ENCODE peak calls at places on chromosomes 6 and 20, in ten cellular contexts. One of them, this sample, is unnamed.

GRCh38 chr6:78942451-78942850 is 75.1 kb downstream of the IRAK1BP1 start:
- DNase-seq in epithelial cell of esophagus: peak
- DNase-seq in spleen: no peak
- DNase-seq in body of pancreas: no peak
- DNase-seq in pancreas: no peak
- DNase-seq in omental fat pad: no peak
- DNase-seq in thoracic aorta: no peak
- DNase-seq in gastrocnemius medialis: no peak
- DNase-seq in tibial artery: no peak
- DNase-seq in uterus: no peak
- DNase-seq in this sample: no peak

GRCh38 chr6:159831373-159831679 is 31.2 kb downstream of the PNLDC1 start:
- DNase-seq in epithelial cell of esophagus: no peak
- DNase-seq in spleen: no peak
- DNase-seq in body of pancreas: peak
- DNase-seq in pancreas: peak
- DNase-seq in omental fat pad: no peak
- DNase-seq in thoracic aorta: no peak
- DNase-seq in gastrocnemius medialis: no peak
- DNase-seq in tibial artery: no peak
- DNase-seq in uterus: no peak
- DNase-seq in this sample: no peak

GRCh38 chr6:146582857-146583256 is 15.9 kb upstream of the ADGB start:
- DNase-seq in epithelial cell of esophagus: peak
- DNase-seq in spleen: no peak
- DNase-seq in body of pancreas: peak
- DNase-seq in pancreas: no peak
- DNase-seq in omental fat pad: no peak
- DNase-seq in thoracic aorta: no peak
- DNase-seq in gastrocnemius medialis: peak
- DNase-seq in tibial artery: peak
- DNase-seq in uterus: no peak
- DNase-seq in this sample: no peak

GRCh38 chr6:40909811-40910210 is 129.2 kb downstream of the UNC5CL start:
- DNase-seq in epithelial cell of esophagus: peak
- DNase-seq in spleen: no peak
- DNase-seq in body of pancreas: no peak
- DNase-seq in pancreas: no peak
- DNase-seq in omental fat pad: no peak
- DNase-seq in thoracic aorta: no peak
- DNase-seq in gastrocnemius medialis: no peak
- DNase-seq in tibial artery: no peak
- DNase-seq in uterus: no peak
- DNase-seq in this sample: no peak

GRCh38 chr6:4133941-4134838 is 1.2 kb downstream of the ECI2 start:
- DNase-seq in epithelial cell of esophagus: peak
- DNase-seq in spleen: peak
- DNase-seq in body of pancreas: peak
- DNase-seq in pancreas: peak
- DNase-seq in omental fat pad: no peak
- DNase-seq in thoracic aorta: no peak
- DNase-seq in gastrocnemius medialis: peak
- DNase-seq in tibial artery: peak
- DNase-seq in uterus: no peak
- DNase-seq in this sample: no peak

GRCh38 chr20:23048283-23049200 is 930 bp downstream of the THBD start:
- DNase-seq in epithelial cell of esophagus: peak
- DNase-seq in spleen: peak
- DNase-seq in body of pancreas: peak
- DNase-seq in pancreas: peak
- DNase-seq in omental fat pad: no peak
- DNase-seq in thoracic aorta: no peak
- DNase-seq in gastrocnemius medialis: peak
- DNase-seq in tibial artery: peak
- DNase-seq in uterus: peak
- DNase-seq in this sample: no peak

GRCh38 chr6:797479-798077 is 104.6 kb upstream of the EXOC2 start:
- DNase-seq in epithelial cell of esophagus: peak
- DNase-seq in spleen: no peak
- DNase-seq in body of pancreas: peak
- DNase-seq in pancreas: peak
- DNase-seq in omental fat pad: no peak
- DNase-seq in thoracic aorta: no peak
- DNase-seq in gastrocnemius medialis: no peak
- DNase-seq in tibial artery: no peak
- DNase-seq in uterus: no peak
- DNase-seq in this sample: peak

GRCh38 chr20:24698189-24698588 is 228.8 kb downstream of the SYNDIG1 start:
- DNase-seq in epithelial cell of esophagus: no peak
- DNase-seq in spleen: no peak
- DNase-seq in body of pancreas: no peak
- DNase-seq in pancreas: no peak
- DNase-seq in omental fat pad: no peak
- DNase-seq in thoracic aorta: no peak
- DNase-seq in gastrocnemius medialis: no peak
- DNase-seq in tibial artery: no peak
- DNase-seq in uterus: no peak
- DNase-seq in this sample: no peak

GRCh38 chr6:23040899-23041298 is 471.5 kb downstream of the HDGFL1 start:
- DNase-seq in epithelial cell of esophagus: no peak
- DNase-seq in spleen: no peak
- DNase-seq in body of pancreas: no peak
- DNase-seq in pancreas: no peak
- DNase-seq in omental fat pad: no peak
- DNase-seq in thoracic aorta: no peak
- DNase-seq in gastrocnemius medialis: no peak
- DNase-seq in tibial artery: no peak
- DNase-seq in uterus: no peak
- DNase-seq in this sample: no peak

GRCh38 chr6:41182069-41183034 is 18.6 kb downstream of the TREML2 start:
- DNase-seq in epithelial cell of esophagus: peak
- DNase-seq in spleen: no peak
- DNase-seq in body of pancreas: peak
- DNase-seq in pancreas: peak
- DNase-seq in omental fat pad: no peak
- DNase-seq in thoracic aorta: no peak
- DNase-seq in gastrocnemius medialis: peak
- DNase-seq in tibial artery: peak
- DNase-seq in uterus: no peak
- DNase-seq in this sample: no peak

GRCh38 chr20:63290136-63290676 is 2.8 kb upstream of the COL20A1 start:
- DNase-seq in epithelial cell of esophagus: no peak
- DNase-seq in spleen: no peak
- DNase-seq in body of pancreas: no peak
- DNase-seq in pancreas: no peak
- DNase-seq in omental fat pad: no peak
- DNase-seq in thoracic aorta: no peak
- DNase-seq in gastrocnemius medialis: no peak
- DNase-seq in tibial artery: no peak
- DNase-seq in uterus: no peak
- DNase-seq in this sample: no peak

DNA sequence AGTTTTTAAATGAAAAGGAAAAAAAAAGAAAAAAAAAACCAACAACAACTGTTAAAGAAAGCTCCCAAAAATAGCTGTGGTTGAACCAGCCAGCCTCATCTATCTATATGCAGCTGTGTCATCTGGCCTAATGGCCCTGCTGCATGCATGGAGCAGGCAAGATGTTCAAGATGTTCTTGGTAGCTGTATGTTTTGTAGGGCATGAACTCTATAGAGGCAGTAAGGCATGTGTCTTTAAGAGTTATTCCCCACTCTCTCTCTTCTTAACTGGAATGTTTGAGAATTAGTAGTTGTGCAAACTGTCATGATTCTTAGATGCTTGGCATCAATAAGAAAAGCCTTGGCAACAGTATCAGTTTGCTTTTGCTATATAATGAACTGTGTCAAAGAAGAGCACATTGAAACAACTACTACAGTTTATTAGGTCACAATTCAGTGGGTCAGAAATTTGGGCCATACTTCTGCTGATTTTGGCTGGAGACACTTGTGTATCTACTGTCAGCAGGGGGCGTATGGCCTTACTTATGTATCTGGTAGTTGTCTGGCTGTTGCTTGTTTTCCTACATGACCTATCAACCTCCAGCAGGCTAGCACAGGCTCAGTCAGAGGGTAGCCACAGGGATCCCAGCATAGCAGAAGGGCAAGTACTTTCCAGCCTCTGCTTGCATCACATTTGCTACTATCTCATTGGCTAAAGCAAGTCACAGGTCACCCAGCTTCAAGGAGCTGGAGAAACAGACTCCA is 56.1 kb upstream of the LAMP5 start:
- DNase-seq in epithelial cell of esophagus: peak
- DNase-seq in spleen: no peak
- DNase-seq in body of pancreas: peak
- DNase-seq in pancreas: peak
- DNase-seq in omental fat pad: no peak
- DNase-seq in thoracic aorta: no peak
- DNase-seq in gastrocnemius medialis: no peak
- DNase-seq in tibial artery: no peak
- DNase-seq in uterus: no peak
- DNase-seq in this sample: no peak
- TF ChIP-seq CTCF in epithelial cell of esophagus: peak
- TF ChIP-seq CTCF in spleen: no peak
- TF ChIP-seq CTCF in body of pancreas: no peak
- TF ChIP-seq CTCF in pancreas: no peak
- TF ChIP-seq CTCF in omental fat pad: no peak
- TF ChIP-seq CTCF in thoracic aorta: no peak
- TF ChIP-seq CTCF in gastrocnemius medialis: no peak
- TF ChIP-seq CTCF in tibial artery: no peak
- TF ChIP-seq CTCF in uterus: no peak
- TF ChIP-seq CTCF in this sample: no peak

DNA sequence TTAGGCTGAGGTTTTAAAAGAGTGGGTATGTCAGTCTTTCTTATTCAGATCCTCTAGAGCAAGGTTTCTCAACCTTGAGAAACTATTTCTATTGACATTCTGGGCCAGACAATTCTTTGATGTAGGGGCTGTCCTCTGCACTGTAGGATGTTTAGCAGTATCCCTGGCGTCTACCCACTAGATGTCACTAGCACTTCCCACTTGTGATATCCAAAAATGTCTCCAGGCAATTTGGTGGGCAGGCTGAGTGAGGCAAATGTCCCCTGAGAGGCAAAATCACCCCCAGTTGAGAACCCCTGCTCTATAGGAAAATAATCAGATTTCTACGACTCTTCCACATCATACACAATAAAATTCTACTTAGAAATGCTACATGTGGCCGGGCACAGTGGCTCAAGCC is 7.7 kb upstream of the ZKSCAN8 start:
- DNase-seq in epithelial cell of esophagus: peak
- DNase-seq in spleen: no peak
- DNase-seq in body of pancreas: no peak
- DNase-seq in pancreas: no peak
- DNase-seq in omental fat pad: no peak
- DNase-seq in thoracic aorta: no peak
- DNase-seq in gastrocnemius medialis: no peak
- DNase-seq in tibial artery: no peak
- DNase-seq in uterus: no peak
- DNase-seq in this sample: no peak
- TF ChIP-seq CTCF in epithelial cell of esophagus: peak
- TF ChIP-seq CTCF in spleen: no peak
- TF ChIP-seq CTCF in body of pancreas: no peak
- TF ChIP-seq CTCF in pancreas: no peak
- TF ChIP-seq CTCF in omental fat pad: no peak
- TF ChIP-seq CTCF in thoracic aorta: no peak
- TF ChIP-seq CTCF in gastrocnemius medialis: no peak
- TF ChIP-seq CTCF in tibial artery: no peak
- TF ChIP-seq CTCF in uterus: no peak
- TF ChIP-seq CTCF in this sample: no peak

GRCh38 chr20:44196278-44196677 is 9.3 kb upstream of the JPH2 start:
- DNase-seq in epithelial cell of esophagus: no peak
- DNase-seq in spleen: no peak
- DNase-seq in body of pancreas: no peak
- DNase-seq in pancreas: no peak
- DNase-seq in omental fat pad: no peak
- DNase-seq in thoracic aorta: no peak
- DNase-seq in gastrocnemius medialis: no peak
- DNase-seq in tibial artery: no peak
- DNase-seq in uterus: no peak
- DNase-seq in this sample: no peak
- TF ChIP-seq CTCF in epithelial cell of esophagus: peak
- TF ChIP-seq CTCF in spleen: no peak
- TF ChIP-seq CTCF in body of pancreas: no peak
- TF ChIP-seq CTCF in pancreas: no peak
- TF ChIP-seq CTCF in omental fat pad: no peak
- TF ChIP-seq CTCF in thoracic aorta: no peak
- TF ChIP-seq CTCF in gastrocnemius medialis: no peak
- TF ChIP-seq CTCF in tibial artery: no peak
- TF ChIP-seq CTCF in uterus: no peak
- TF ChIP-seq CTCF in this sample: no peak

GRCh38 chr6:15754706-15755079 is 91.9 kb upstream of the DTNBP1 start:
- DNase-seq in epithelial cell of esophagus: no peak
- DNase-seq in spleen: no peak
- DNase-seq in body of pancreas: no peak
- DNase-seq in pancreas: no peak
- DNase-seq in omental fat pad: no peak
- DNase-seq in thoracic aorta: no peak
- DNase-seq in gastrocnemius medialis: no peak
- DNase-seq in tibial artery: no peak
- DNase-seq in uterus: no peak
- DNase-seq in this sample: no peak

GRCh38 chr6:15755555-15755954 is 92.7 kb upstream of the DTNBP1 start:
- DNase-seq in epithelial cell of esophagus: no peak
- DNase-seq in spleen: no peak
- DNase-seq in body of pancreas: no peak
- DNase-seq in pancreas: no peak
- DNase-seq in omental fat pad: no peak
- DNase-seq in thoracic aorta: no peak
- DNase-seq in gastrocnemius medialis: no peak
- DNase-seq in tibial artery: no peak
- DNase-seq in uterus: no peak
- DNase-seq in this sample: no peak

GRCh38 chr6:15754035-15754705 is 91.3 kb upstream of the DTNBP1 start:
- DNase-seq in epithelial cell of esophagus: peak
- DNase-seq in spleen: no peak
- DNase-seq in body of pancreas: no peak
- DNase-seq in pancreas: no peak
- DNase-seq in omental fat pad: no peak
- DNase-seq in thoracic aorta: no peak
- DNase-seq in gastrocnemius medialis: no peak
- DNase-seq in tibial artery: no peak
- DNase-seq in uterus: no peak
- DNase-seq in this sample: no peak

GRCh38 chr6:15751721-15752350 is 89.0 kb upstream of the DTNBP1 start:
- DNase-seq in epithelial cell of esophagus: no peak
- DNase-seq in spleen: no peak
- DNase-seq in body of pancreas: no peak
- DNase-seq in pancreas: no peak
- DNase-seq in omental fat pad: no peak
- DNase-seq in thoracic aorta: no peak
- DNase-seq in gastrocnemius medialis: no peak
- DNase-seq in tibial artery: no peak
- DNase-seq in uterus: no peak
- DNase-seq in this sample: no peak

DNA sequence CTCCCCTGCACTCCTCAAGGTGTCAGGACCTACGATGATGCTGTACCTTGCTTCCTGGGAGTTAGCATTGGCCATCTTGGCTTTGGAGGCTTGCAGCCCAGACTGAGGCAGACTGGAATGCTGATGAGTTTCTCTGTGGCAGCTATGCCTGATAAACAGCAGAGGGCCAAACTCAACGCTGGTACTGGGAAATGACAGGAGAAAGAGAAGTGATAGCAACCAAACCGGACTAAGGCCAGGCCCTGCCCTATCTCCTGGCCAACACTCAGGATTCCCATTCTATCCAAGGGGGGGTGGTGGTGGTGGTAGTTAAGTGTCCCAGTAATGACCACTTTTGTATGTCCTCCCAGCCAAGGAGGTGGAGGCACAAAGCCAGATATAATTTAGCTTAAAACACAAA is 90.0 kb upstream of the DTNBP1 start:
- DNase-seq in epithelial cell of esophagus: no peak
- DNase-seq in spleen: no peak
- DNase-seq in body of pancreas: no peak
- DNase-seq in pancreas: no peak
- DNase-seq in omental fat pad: no peak
- DNase-seq in thoracic aorta: no peak
- DNase-seq in gastrocnemius medialis: no peak
- DNase-seq in tibial artery: no peak
- DNase-seq in uterus: no peak
- DNase-seq in this sample: no peak
- TF ChIP-seq CTCF in epithelial cell of esophagus: peak
- TF ChIP-seq CTCF in spleen: no peak
- TF ChIP-seq CTCF in body of pancreas: no peak
- TF ChIP-seq CTCF in pancreas: no peak
- TF ChIP-seq CTCF in omental fat pad: no peak
- TF ChIP-seq CTCF in thoracic aorta: no peak
- TF ChIP-seq CTCF in gastrocnemius medialis: no peak
- TF ChIP-seq CTCF in tibial artery: no peak
- TF ChIP-seq CTCF in uterus: no peak
- TF ChIP-seq CTCF in this sample: no peak